ENCODE peak calls at places on chromosomes 12 and 14, in eight cellular contexts. One of them, this sample, is unnamed.

GRCh38 chr12:114920828-114921579 is 237.0 kb upstream of the TBX3 start:
- DNase-seq in astrocyte: peak; percentile 50
- DNase-seq in uterus: no peak
- DNase-seq in IMR-90: peak; percentile 46
- DNase-seq in body of pancreas: no peak
- DNase-seq in SJSA1: no peak
- DNase-seq in fibroblast of pulmonary artery: peak; percentile 65
- DNase-seq in naive thymus-derived CD4-positive, alpha-beta T cell: no peak
- DNase-seq in this sample: no peak

GRCh38 chr12:130281157-130281799 is 56.4 kb upstream of the PIWIL1 start:
- DNase-seq in astrocyte: no peak
- DNase-seq in uterus: no peak
- DNase-seq in IMR-90: no peak
- DNase-seq in body of pancreas: peak; percentile 6
- DNase-seq in SJSA1: no peak
- DNase-seq in fibroblast of pulmonary artery: no peak
- DNase-seq in naive thymus-derived CD4-positive, alpha-beta T cell: peak; percentile 44
- DNase-seq in this sample: no peak

GRCh38 chr14:31277085-31277484 is 69.5 kb upstream of the HECTD1 start:
- DNase-seq in astrocyte: no peak
- DNase-seq in uterus: no peak
- DNase-seq in IMR-90: no peak
- DNase-seq in body of pancreas: no peak
- DNase-seq in SJSA1: no peak
- DNase-seq in fibroblast of pulmonary artery: no peak
- DNase-seq in naive thymus-derived CD4-positive, alpha-beta T cell: no peak
- DNase-seq in this sample: no peak

GRCh38 chr12:119235352-119235751 is 56.6 kb downstream of the HSPB8 start:
- DNase-seq in astrocyte: no peak
- DNase-seq in uterus: no peak
- DNase-seq in IMR-90: no peak
- DNase-seq in body of pancreas: no peak
- DNase-seq in SJSA1: no peak
- DNase-seq in fibroblast of pulmonary artery: no peak
- DNase-seq in naive thymus-derived CD4-positive, alpha-beta T cell: no peak
- DNase-seq in this sample: no peak

GRCh38 chr12:124464062-124464461 is 103.3 kb downstream of the NCOR2 start:
- DNase-seq in astrocyte: no peak
- DNase-seq in uterus: no peak
- DNase-seq in IMR-90: peak; percentile 23
- DNase-seq in body of pancreas: no peak
- DNase-seq in SJSA1: no peak
- DNase-seq in fibroblast of pulmonary artery: no peak
- DNase-seq in naive thymus-derived CD4-positive, alpha-beta T cell: no peak
- DNase-seq in this sample: no peak

GRCh38 chr14:24255931-24256696 is 6.9 kb downstream of the TGM1 start:
- DNase-seq in astrocyte: no peak
- DNase-seq in uterus: no peak
- DNase-seq in IMR-90: no peak
- DNase-seq in body of pancreas: no peak
- DNase-seq in SJSA1: no peak
- DNase-seq in fibroblast of pulmonary artery: no peak
- DNase-seq in naive thymus-derived CD4-positive, alpha-beta T cell: no peak
- DNase-seq in this sample: no peak

GRCh38 chr12:57276935-57277563 is 26.1 kb upstream of the STAC3 start:
- DNase-seq in astrocyte: no peak
- DNase-seq in uterus: no peak
- DNase-seq in IMR-90: peak; percentile 49
- DNase-seq in body of pancreas: peak; percentile 48
- DNase-seq in SJSA1: no peak
- DNase-seq in fibroblast of pulmonary artery: peak; percentile 51
- DNase-seq in naive thymus-derived CD4-positive, alpha-beta T cell: no peak
- DNase-seq in this sample: no peak

GRCh38 chr14:91753501-91754128 is 21.7 kb upstream of the CATSPERB start:
- DNase-seq in astrocyte: no peak
- DNase-seq in uterus: no peak
- DNase-seq in IMR-90: no peak
- DNase-seq in body of pancreas: no peak
- DNase-seq in SJSA1: no peak
- DNase-seq in fibroblast of pulmonary artery: no peak
- DNase-seq in naive thymus-derived CD4-positive, alpha-beta T cell: no peak
- DNase-seq in this sample: no peak

GRCh38 chr12:96285158-96285557 is 91.0 kb downstream of the ELK3 start:
- DNase-seq in astrocyte: no peak
- DNase-seq in uterus: no peak
- DNase-seq in IMR-90: no peak
- DNase-seq in body of pancreas: no peak
- DNase-seq in SJSA1: no peak
- DNase-seq in fibroblast of pulmonary artery: no peak
- DNase-seq in naive thymus-derived CD4-positive, alpha-beta T cell: no peak
- DNase-seq in this sample: no peak

GRCh38 chr12:6426882-6427671 is 17.7 kb upstream of the CD27 start:
- DNase-seq in astrocyte: no peak
- DNase-seq in uterus: no peak
- DNase-seq in IMR-90: no peak
- DNase-seq in body of pancreas: no peak
- DNase-seq in SJSA1: no peak
- DNase-seq in fibroblast of pulmonary artery: no peak
- DNase-seq in naive thymus-derived CD4-positive, alpha-beta T cell: peak; percentile 88
- DNase-seq in this sample: no peak

GRCh38 chr12:91397866-91398532 is 215.4 kb upstream of the DCN start:
- DNase-seq in astrocyte: no peak
- DNase-seq in uterus: no peak
- DNase-seq in IMR-90: no peak
- DNase-seq in body of pancreas: no peak
- DNase-seq in SJSA1: no peak
- DNase-seq in fibroblast of pulmonary artery: no peak
- DNase-seq in naive thymus-derived CD4-positive, alpha-beta T cell: no peak
- DNase-seq in this sample: no peak

GRCh38 chr12:34033628-34034296 is 11.5 kb downstream of the ALG10 start:
- DNase-seq in astrocyte: peak; percentile 3
- DNase-seq in uterus: no peak
- DNase-seq in IMR-90: peak; percentile 42
- DNase-seq in body of pancreas: no peak
- DNase-seq in SJSA1: no peak
- DNase-seq in fibroblast of pulmonary artery: peak; percentile 53
- DNase-seq in naive thymus-derived CD4-positive, alpha-beta T cell: peak; percentile 30
- DNase-seq in this sample: no peak

GRCh38 chr14:104161601-104162367 is 23.4 kb downstream of the KIF26A start:
- DNase-seq in astrocyte: no peak
- DNase-seq in uterus: no peak
- DNase-seq in IMR-90: no peak
- DNase-seq in body of pancreas: no peak
- DNase-seq in SJSA1: no peak
- DNase-seq in fibroblast of pulmonary artery: no peak
- DNase-seq in naive thymus-derived CD4-positive, alpha-beta T cell: no peak
- DNase-seq in this sample: no peak

GRCh38 chr14:21163721-21164120 is 7.9 kb upstream of the OR5AU1 start:
- DNase-seq in astrocyte: no peak
- DNase-seq in uterus: no peak
- DNase-seq in IMR-90: no peak
- DNase-seq in body of pancreas: no peak
- DNase-seq in SJSA1: no peak
- DNase-seq in fibroblast of pulmonary artery: no peak
- DNase-seq in naive thymus-derived CD4-positive, alpha-beta T cell: no peak
- DNase-seq in this sample: no peak

GRCh38 chr12:46559311-46559710 is 186.7 kb upstream of the SLC38A2 start:
- DNase-seq in astrocyte: peak; percentile 71
- DNase-seq in uterus: no peak
- DNase-seq in IMR-90: no peak
- DNase-seq in body of pancreas: no peak
- DNase-seq in SJSA1: no peak
- DNase-seq in fibroblast of pulmonary artery: peak; percentile 49
- DNase-seq in naive thymus-derived CD4-positive, alpha-beta T cell: no peak
- DNase-seq in this sample: no peak
- H3K4me3 ChIP-seq in astrocyte: no peak overlapping the region
- H3K4me3 ChIP-seq in uterus: no peak overlapping the region
- H3K4me3 ChIP-seq in IMR-90: no peak overlapping the region
- H3K4me3 ChIP-seq in body of pancreas: no peak overlapping the region
- H3K4me3 ChIP-seq in SJSA1: no peak overlapping the region
- H3K4me3 ChIP-seq in fibroblast of pulmonary artery: no peak overlapping the region
- H3K4me3 ChIP-seq in naive thymus-derived CD4-positive, alpha-beta T cell: no peak overlapping the region
- H3K4me3 ChIP-seq in this sample: no peak overlapping the region

GRCh38 chr12:122908915-122909314 is 13.0 kb upstream of the VPS37B start:
- DNase-seq in astrocyte: no peak
- DNase-seq in uterus: no peak
- DNase-seq in IMR-90: no peak
- DNase-seq in body of pancreas: peak; percentile 45
- DNase-seq in SJSA1: no peak
- DNase-seq in fibroblast of pulmonary artery: no peak
- DNase-seq in naive thymus-derived CD4-positive, alpha-beta T cell: no peak
- DNase-seq in this sample: no peak
- H3K4me3 ChIP-seq in astrocyte: no peak overlapping the region
- H3K4me3 ChIP-seq in uterus: no peak overlapping the region
- H3K4me3 ChIP-seq in IMR-90: no peak overlapping the region
- H3K4me3 ChIP-seq in body of pancreas: no peak overlapping the region
- H3K4me3 ChIP-seq in SJSA1: no peak overlapping the region
- H3K4me3 ChIP-seq in fibroblast of pulmonary artery: no peak overlapping the region
- H3K4me3 ChIP-seq in naive thymus-derived CD4-positive, alpha-beta T cell: no peak overlapping the region
- H3K4me3 ChIP-seq in this sample: no peak overlapping the region

DNA sequence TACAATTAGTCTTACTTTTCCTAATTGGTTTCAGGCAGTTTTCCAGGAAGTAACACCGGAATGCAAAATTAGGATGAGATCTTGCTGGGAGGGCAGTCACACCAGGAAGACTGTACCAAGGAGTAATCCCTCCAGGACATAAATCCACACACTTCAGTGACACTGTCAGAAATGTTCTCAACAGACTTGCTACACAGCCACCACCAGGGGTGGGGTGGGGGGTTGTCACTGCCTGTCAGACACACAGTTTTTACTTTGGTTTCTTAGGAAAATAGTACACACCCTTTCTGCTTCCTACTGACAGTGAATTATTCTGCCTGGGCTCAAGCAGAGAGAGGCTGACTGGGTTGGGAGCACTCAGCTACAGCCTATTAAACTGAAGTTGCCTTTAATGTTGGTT is 102.9 kb upstream of the CCDC196 start:
- DNase-seq in astrocyte: no peak
- DNase-seq in uterus: no peak
- DNase-seq in IMR-90: no peak
- DNase-seq in body of pancreas: no peak
- DNase-seq in SJSA1: no peak
- DNase-seq in fibroblast of pulmonary artery: no peak
- DNase-seq in naive thymus-derived CD4-positive, alpha-beta T cell: no peak
- DNase-seq in this sample: no peak
- H3K4me3 ChIP-seq in astrocyte: no peak overlapping the region
- H3K4me3 ChIP-seq in uterus: no peak overlapping the region
- H3K4me3 ChIP-seq in IMR-90: no peak overlapping the region
- H3K4me3 ChIP-seq in body of pancreas: no peak overlapping the region
- H3K4me3 ChIP-seq in SJSA1: no peak overlapping the region
- H3K4me3 ChIP-seq in fibroblast of pulmonary artery: no peak overlapping the region
- H3K4me3 ChIP-seq in naive thymus-derived CD4-positive, alpha-beta T cell: no peak overlapping the region
- H3K4me3 ChIP-seq in this sample: no peak overlapping the region

DNA sequence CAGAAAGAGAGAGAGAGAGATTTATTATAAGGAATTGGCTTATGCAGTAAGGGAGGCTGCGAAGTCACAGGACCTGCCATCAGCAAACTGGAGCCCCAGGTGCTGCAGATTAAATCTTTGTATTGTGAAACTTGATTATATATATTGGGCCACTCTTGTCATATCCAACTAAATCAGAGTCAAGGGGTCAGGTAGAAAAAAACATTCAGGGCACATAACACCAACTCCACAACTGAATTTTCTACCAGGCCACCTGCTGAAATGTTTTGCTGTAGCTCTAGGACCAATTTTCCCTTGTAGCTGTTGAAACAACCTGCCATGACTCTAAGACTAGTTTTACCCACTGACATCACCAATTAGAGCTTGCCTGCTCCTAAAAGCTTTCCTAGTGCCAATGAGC is 1240.8 kb downstream of the SLC16A7 start:
- DNase-seq in astrocyte: no peak
- DNase-seq in uterus: no peak
- DNase-seq in IMR-90: no peak
- DNase-seq in body of pancreas: no peak
- DNase-seq in SJSA1: no peak
- DNase-seq in fibroblast of pulmonary artery: no peak
- DNase-seq in naive thymus-derived CD4-positive, alpha-beta T cell: no peak
- DNase-seq in this sample: no peak
- H3K4me3 ChIP-seq in astrocyte: no peak overlapping the region
- H3K4me3 ChIP-seq in uterus: no peak overlapping the region
- H3K4me3 ChIP-seq in IMR-90: no peak overlapping the region
- H3K4me3 ChIP-seq in body of pancreas: no peak overlapping the region
- H3K4me3 ChIP-seq in SJSA1: no peak overlapping the region
- H3K4me3 ChIP-seq in fibroblast of pulmonary artery: no peak overlapping the region
- H3K4me3 ChIP-seq in naive thymus-derived CD4-positive, alpha-beta T cell: no peak overlapping the region
- H3K4me3 ChIP-seq in this sample: no peak overlapping the region

GRCh38 chr14:100190126-100190525 is 30.7 kb upstream of the DEGS2 start:
- DNase-seq in astrocyte: no peak
- DNase-seq in uterus: no peak
- DNase-seq in IMR-90: no peak
- DNase-seq in body of pancreas: no peak
- DNase-seq in SJSA1: no peak
- DNase-seq in fibroblast of pulmonary artery: no peak
- DNase-seq in naive thymus-derived CD4-positive, alpha-beta T cell: no peak
- DNase-seq in this sample: no peak

GRCh38 chr14:100193417-100194357 is 34.2 kb upstream of the DEGS2 start:
- DNase-seq in astrocyte: no peak
- DNase-seq in uterus: peak; percentile 31
- DNase-seq in IMR-90: no peak
- DNase-seq in body of pancreas: peak; percentile 22
- DNase-seq in SJSA1: no peak
- DNase-seq in fibroblast of pulmonary artery: no peak
- DNase-seq in naive thymus-derived CD4-positive, alpha-beta T cell: no peak
- DNase-seq in this sample: no peak

GRCh38 chr14:100191584-100192249 is 32.3 kb upstream of the DEGS2 start:
- DNase-seq in astrocyte: no peak
- DNase-seq in uterus: peak; percentile 37
- DNase-seq in IMR-90: no peak
- DNase-seq in body of pancreas: peak; percentile 16
- DNase-seq in SJSA1: no peak
- DNase-seq in fibroblast of pulmonary artery: no peak
- DNase-seq in naive thymus-derived CD4-positive, alpha-beta T cell: no peak
- DNase-seq in this sample: no peak

GRCh38 chr14:100192672-100193416 is 33.4 kb upstream of the DEGS2 start:
- DNase-seq in astrocyte: peak; percentile 89
- DNase-seq in uterus: peak; percentile 98
- DNase-seq in IMR-90: peak; percentile 91
- DNase-seq in body of pancreas: peak; percentile 100
- DNase-seq in SJSA1: peak; percentile 97
- DNase-seq in fibroblast of pulmonary artery: peak; percentile 97
- DNase-seq in naive thymus-derived CD4-positive, alpha-beta T cell: peak; percentile 100
- DNase-seq in this sample: peak; percentile 99

GRCh38 chr14:100192250-100192671 is 32.8 kb upstream of the DEGS2 start:
- DNase-seq in astrocyte: no peak
- DNase-seq in uterus: peak; percentile 44
- DNase-seq in IMR-90: no peak
- DNase-seq in body of pancreas: peak; percentile 17
- DNase-seq in SJSA1: no peak
- DNase-seq in fibroblast of pulmonary artery: no peak
- DNase-seq in naive thymus-derived CD4-positive, alpha-beta T cell: no peak
- DNase-seq in this sample: peak; percentile 43
- H3K4me3 ChIP-seq in astrocyte: peak overlapping the region; percentile 29
- H3K4me3 ChIP-seq in uterus: peak overlapping the region; percentile 34
- H3K4me3 ChIP-seq in IMR-90: peak overlapping the region; percentile 52
- H3K4me3 ChIP-seq in body of pancreas: no peak overlapping the region
- H3K4me3 ChIP-seq in SJSA1: peak overlapping the region; percentile 27
- H3K4me3 ChIP-seq in fibroblast of pulmonary artery: peak overlapping the region; percentile 46
- H3K4me3 ChIP-seq in naive thymus-derived CD4-positive, alpha-beta T cell: peak overlapping the region; percentile 56
- H3K4me3 ChIP-seq in this sample: peak overlapping the region; percentile 61

This sample was measured in gastrocnemius medialis.